ENCODE peak calls at places on chromosomes 3 and 15, in six cellular contexts. D is H9, W is neuronal stem cell, X is mesenchymal stem cell, U is H1, A is trophoblast cell. V is an unnamed sample.

GRCh38 chr3:107068980-107069379 is 308.3 kb upstream of the CCDC54 start:
- DNase-seq in D (no peak), W (no peak), X (peak; percentile 50), U (no peak), A (no peak), V (peak; percentile 83)

GRCh38 chr3:143207338-143207961 is 87.9 kb downstream of the CHST2 start:
- DNase-seq in D (no peak), W (no peak), X (peak; percentile 43), U (no peak), A (no peak), V (peak; percentile 67)

GRCh38 chr3:124512881-124513609 is 217.2 kb upstream of the UMPS start:
- DNase-seq in D (peak; percentile 41), W (no peak), X (peak; percentile 7), U (no peak), A (no peak), V (peak; percentile 4)

GRCh38 chr3:121018917-121019321 is 110.9 kb downstream of the STXBP5L start:
- DNase-seq in D (peak; percentile 31), W (no peak), X (no peak), U (no peak), A (no peak), V (no peak)

GRCh38 chr3:187624588-187624987 is 45.6 kb downstream of the SST start:
- DNase-seq in D (no peak), W (no peak), X (no peak), U (no peak), A (peak; percentile 11), V (no peak)

GRCh38 chr15:72227192-72227586 is 3.8 kb downstream of the PKM start:
- DNase-seq in D (no peak), W (no peak), X (peak; percentile 87), U (no peak), A (peak; percentile 55), V (peak; percentile 91)

GRCh38 chr3:191345334-191345733 is 15.0 kb upstream of the UTS2B start:
- DNase-seq in D (no peak), W (no peak), X (peak; percentile 61), U (no peak), A (no peak), V (no peak)

GRCh38 chr15:83869329-83869728 is 215.4 kb downstream of the ADAMTSL3 start:
- DNase-seq in D (no peak), W (no peak), X (no peak), U (no peak), A (no peak), V (no peak)

GRCh38 chr3:31341130-31341529 is 191.6 kb upstream of the STT3B start:
- DNase-seq in D (peak; percentile 61), W (no peak), X (no peak), U (no peak), A (no peak), V (no peak)

GRCh38 chr15:42921049-42921731 is 612 bp upstream of the TTBK2 start:
- DNase-seq in D (no peak), W (peak; percentile 12), X (peak; percentile 24), U (no peak), A (peak; percentile 64), V (peak; percentile 8)

GRCh38 chr3:167749728-167750127 is 14.2 kb downstream of the SERPINI1 start:
- DNase-seq in D (no peak), W (no peak), X (no peak), U (no peak), A (no peak), V (no peak)

GRCh38 chr3:174408310-174408709 is 450.8 kb upstream of the NAALADL2 start:
- DNase-seq in D (no peak), W (no peak), X (peak; percentile 6), U (no peak), A (peak; percentile 70), V (peak; percentile 58)

GRCh38 chr3:120304569-120305090 is 19.6 kb upstream of the GPR156 start:
- DNase-seq in D (no peak), W (no peak), X (no peak), U (no peak), A (no peak), V (no peak)

GRCh38 chr15:70521576-70522322 is 241.6 kb downstream of the UACA start:
- DNase-seq in D (no peak), W (no peak), X (no peak), U (no peak), A (no peak), V (no peak)

GRCh38 chr3:188362405-188362831 is 208.5 kb downstream of the LPP start:
- DNase-seq in D (no peak), W (no peak), X (peak; percentile 95), U (no peak), A (peak; percentile 24), V (peak; percentile 69)

GRCh38 chr3:93924491-93924890 is 49.2 kb downstream of the PROS1 start:
- DNase-seq in D (no peak), W (no peak), X (no peak), U (no peak), A (no peak), V (no peak)

GRCh38 chr3:72246685-72247084 is 461.7 kb upstream of the PROK2 start:
- DNase-seq in D (no peak), W (no peak), X (no peak), U (no peak), A (no peak), V (no peak)

GRCh38 chr3:22176911-22177310 is 425.9 kb upstream of the ZNF385D start:
- DNase-seq in D (no peak), W (no peak), X (no peak), U (no peak), A (no peak), V (no peak)

GRCh38 chr3:33636125-33636855 is 81.8 kb downstream of the CLASP2 start:
- DNase-seq in D (no peak), W (peak; percentile 44), X (peak; percentile 73), U (no peak), A (no peak), V (peak; percentile 78)

GRCh38 chr15:34304613-34305012 is 33.0 kb downstream of the SLC12A6 start:
- DNase-seq in D (no peak), W (no peak), X (peak; percentile 62), U (no peak), A (no peak), V (peak; percentile 82)

GRCh38 chr3:50194128-50194902 is 2.9 kb downstream of the GNAT1 start:
- DNase-seq in D (peak; percentile 82), W (peak; percentile 59), X (peak; percentile 50), U (no peak), A (peak; percentile 31), V (peak; percentile 50)

GRCh38 chr3:38343797-38344594 is 2.6 kb upstream of the XYLB start:
- DNase-seq in D (no peak), W (no peak), X (no peak), U (no peak), A (no peak), V (no peak)

GRCh38 chr15:44666208-44667038 is 3.0 kb upstream of the SPG11 start:
- DNase-seq in D (no peak), W (no peak), X (no peak), U (no peak), A (no peak), V (no peak)

GRCh38 chr3:188274249-188274915 is 120.4 kb downstream of the LPP start:
- DNase-seq in D (no peak), W (no peak), X (peak; percentile 86), U (no peak), A (no peak), V (peak; percentile 60)

GRCh38 chr3:13711911-13712650 is 163.2 kb downstream of the FBLN2 start:
- DNase-seq in D (peak; percentile 3), W (no peak), X (no peak), U (no peak), A (no peak), V (no peak)

GRCh38 chr3:129888739-129889138 is 4.8 kb downstream of the TMCC1 start:
- DNase-seq in D (no peak), W (no peak), X (peak; percentile 91), U (no peak), A (peak; percentile 4), V (peak; percentile 98)

GRCh38 chr3:108472011-108472591 is 38.3 kb downstream of the MYH15 start:
- DNase-seq in D (no peak), W (no peak), X (peak; percentile 84), U (no peak), A (no peak), V (peak; percentile 95)

DNA sequence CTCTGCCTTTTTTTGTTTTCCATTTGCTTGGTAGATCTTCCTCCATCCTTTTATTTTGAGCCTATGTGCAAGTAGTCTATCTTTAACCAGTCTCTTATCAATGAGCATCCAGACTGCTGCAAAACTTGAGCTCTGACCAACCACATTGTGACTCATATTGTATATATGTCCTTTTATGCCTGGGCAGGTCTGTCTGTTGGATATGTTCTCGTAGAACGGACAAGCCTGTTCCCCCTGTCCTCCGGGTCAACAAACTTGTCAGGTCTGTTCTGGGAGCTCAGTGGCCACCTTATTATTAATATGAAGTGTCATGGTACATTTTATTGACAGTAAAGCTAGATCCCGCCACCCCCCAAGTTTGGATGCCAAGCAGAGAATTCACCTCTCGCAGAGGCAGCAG is 252.9 kb upstream of the ST8SIA2 start:
- DNase-seq in D (peak; percentile 5), W (no peak), X (no peak), U (no peak), A (no peak), V (no peak)
- H4K91ac ChIP-seq in D (no peak overlapping the region), W (no peak overlapping the region), X (no peak overlapping the region), U (no peak overlapping the region), A (no peak overlapping the region), V (no peak overlapping the region)

GRCh38 chr3:40584625-40585189 is 59.9 kb downstream of the ZNF621 start:
- DNase-seq in D (peak; percentile 84), W (peak; percentile 74), X (peak; percentile 74), U (peak; percentile 65), A (peak; percentile 76), V (peak; percentile 65)
- H4K91ac ChIP-seq in D (no peak overlapping the region), W (no peak overlapping the region), X (no peak overlapping the region), U (no peak overlapping the region), A (no peak overlapping the region), V (no peak overlapping the region)

DNA sequence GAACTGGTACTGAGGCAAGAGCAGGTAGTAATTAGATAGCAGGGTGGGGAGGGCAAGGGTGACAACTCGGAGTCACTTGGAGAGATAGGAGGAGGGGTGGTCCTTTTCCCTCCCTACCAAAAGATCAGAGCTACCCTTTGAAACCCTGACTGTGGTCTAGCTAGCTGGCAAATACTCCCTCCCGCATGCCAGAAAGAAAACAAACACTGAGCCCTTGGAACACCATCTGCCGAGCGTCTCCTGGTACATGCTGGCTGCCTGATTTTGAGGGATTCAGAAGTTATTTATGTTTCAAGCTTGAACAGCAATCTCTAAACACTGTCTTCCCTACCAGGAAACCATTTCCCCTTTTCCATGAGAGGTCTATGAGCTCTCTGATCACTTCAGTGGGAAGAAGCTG is 291.6 kb upstream of the CFAP20DC start:
- DNase-seq in D (no peak), W (no peak), X (no peak), U (no peak), A (no peak), V (no peak)
- H4K91ac ChIP-seq in D (no peak overlapping the region), W (no peak overlapping the region), X (no peak overlapping the region), U (no peak overlapping the region), A (no peak overlapping the region), V (no peak overlapping the region)

DNA sequence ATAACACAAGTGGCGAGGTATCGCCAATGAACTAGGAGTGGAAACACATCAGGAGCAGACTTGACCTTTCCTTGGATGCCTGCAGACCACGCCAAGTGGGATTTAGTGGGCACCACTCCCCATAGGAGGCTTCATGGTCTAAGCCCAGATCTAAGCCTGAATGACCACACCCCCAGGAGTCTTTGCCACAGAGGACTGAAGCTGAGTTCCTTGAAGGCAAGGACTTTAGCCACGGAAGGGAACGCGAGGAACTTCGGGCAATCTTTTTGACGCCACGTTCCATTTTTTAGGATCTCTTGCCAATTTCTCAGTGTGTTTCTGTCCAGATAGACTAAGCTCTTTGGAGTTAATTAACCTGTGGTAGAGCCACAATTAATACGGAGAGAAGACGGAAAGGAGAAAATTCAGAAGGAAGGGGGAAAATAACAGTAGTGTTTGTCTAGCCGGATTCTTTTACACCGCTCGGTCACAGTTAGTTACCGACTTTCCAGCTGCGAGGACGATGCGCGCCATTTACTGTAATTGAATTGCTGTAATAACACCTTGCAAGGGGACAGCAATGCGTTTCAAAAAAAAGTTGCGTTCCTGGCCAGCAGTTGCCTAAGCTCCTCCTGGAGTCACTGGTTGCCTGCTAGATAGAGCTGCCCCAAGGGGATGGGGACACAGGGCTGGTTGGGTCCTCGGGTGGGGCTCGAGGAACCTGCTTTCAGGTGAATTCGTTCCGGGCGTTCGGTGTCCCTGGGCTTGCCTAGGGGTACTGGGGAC is 37.1 kb downstream of the NR2F2 start:
- DNase-seq in D (peak; percentile 50), W (no peak), X (peak; percentile 10), U (no peak), A (no peak), V (no peak)
- H4K91ac ChIP-seq in D (no peak overlapping the region), W (no peak overlapping the region), X (no peak overlapping the region), U (no peak overlapping the region), A (no peak overlapping the region), V (no peak overlapping the region)